ENCODE peak calls at places on chromosomes 13 and 19, in four cellular contexts. One of them, this sample, is unnamed.

GRCh38 chr19:52248256-52248655 is 21.1 kb upstream of the ZNF766 start:
- DNase-seq in breast epithelium: no peak
- DNase-seq in BE2C: peak; percentile 51
- DNase-seq in RWPE1: no peak
- DNase-seq in this sample: no peak

GRCh38 chr13:98285317-98285716 is 108.2 kb upstream of the RNF113B start:
- DNase-seq in BE2C: peak; percentile 46
- DNase-seq in RWPE1: no peak
- DNase-seq in breast epithelium: no peak
- DNase-seq in this sample: no peak

GRCh38 chr13:62357887-62358645 is 942.4 kb upstream of the PCDH20 start:
- DNase-seq in breast epithelium: no peak
- DNase-seq in RWPE1: peak; percentile 19
- DNase-seq in BE2C: peak; percentile 73
- DNase-seq in this sample: no peak

GRCh38 chr19:10270616-10271394 is at the start of gene ICAM1:
- DNase-seq in breast epithelium: peak; percentile 79
- DNase-seq in RWPE1: peak; percentile 45
- DNase-seq in BE2C: no peak
- DNase-seq in this sample: peak; percentile 98

GRCh38 chr13:37811441-37811840 is 58.1 kb downstream of the TRPC4 start:
- DNase-seq in RWPE1: no peak
- DNase-seq in BE2C: no peak
- DNase-seq in breast epithelium: no peak
- DNase-seq in this sample: no peak

GRCh38 chr13:23440821-23441608 is 7.5 kb upstream of the SACS start:
- DNase-seq in breast epithelium: no peak
- DNase-seq in BE2C: no peak
- DNase-seq in RWPE1: no peak
- DNase-seq in this sample: no peak

GRCh38 chr19:2616741-2617392 is 85.6 kb downstream of the GNG7 start:
- DNase-seq in RWPE1: no peak
- DNase-seq in breast epithelium: no peak
- DNase-seq in BE2C: no peak
- DNase-seq in this sample: no peak

GRCh38 chr13:35984776-35985453 is 146.3 kb downstream of the DCLK1 start:
- DNase-seq in BE2C: peak; percentile 84
- DNase-seq in breast epithelium: no peak
- DNase-seq in RWPE1: no peak
- DNase-seq in this sample: no peak

GRCh38 chr19:7904074-7905020 is 670 bp downstream of the MAP2K7 start:
- DNase-seq in RWPE1: peak; percentile 45
- DNase-seq in breast epithelium: no peak
- DNase-seq in BE2C: peak; percentile 43
- DNase-seq in this sample: no peak

GRCh38 chr19:42091300-42092266 is 15.6 kb downstream of the ZNF574 start:
- DNase-seq in RWPE1: no peak
- DNase-seq in breast epithelium: no peak
- DNase-seq in BE2C: peak; percentile 71
- DNase-seq in this sample: no peak

GRCh38 chr19:34355201-34355600 is 9.8 kb upstream of the GPI start:
- DNase-seq in breast epithelium: no peak
- DNase-seq in BE2C: no peak
- DNase-seq in RWPE1: no peak
- DNase-seq in this sample: no peak

GRCh38 chr13:99051768-99052455 is 74.0 kb upstream of the DOCK9 start:
- DNase-seq in RWPE1: no peak
- DNase-seq in BE2C: no peak
- DNase-seq in breast epithelium: no peak
- DNase-seq in this sample: no peak

GRCh38 chr19:51808333-51808986 is 13.5 kb downstream of the FPR3 start:
- DNase-seq in RWPE1: peak; percentile 28
- DNase-seq in BE2C: no peak
- DNase-seq in breast epithelium: no peak
- DNase-seq in this sample: no peak

GRCh38 chr13:74424455-74424854 is 290.3 kb upstream of the KLF12 start:
- DNase-seq in BE2C: no peak
- DNase-seq in RWPE1: no peak
- DNase-seq in breast epithelium: no peak
- DNase-seq in this sample: no peak

GRCh38 chr13:84445776-84446175 is 563.5 kb upstream of the SLITRK1 start:
- DNase-seq in RWPE1: peak; percentile 64
- DNase-seq in BE2C: no peak
- DNase-seq in breast epithelium: no peak
- DNase-seq in this sample: no peak

GRCh38 chr13:50116430-50116973 is 101.3 kb downstream of the KCNRG start:
- DNase-seq in BE2C: no peak
- DNase-seq in RWPE1: no peak
- DNase-seq in breast epithelium: no peak
- DNase-seq in this sample: no peak

DNA sequence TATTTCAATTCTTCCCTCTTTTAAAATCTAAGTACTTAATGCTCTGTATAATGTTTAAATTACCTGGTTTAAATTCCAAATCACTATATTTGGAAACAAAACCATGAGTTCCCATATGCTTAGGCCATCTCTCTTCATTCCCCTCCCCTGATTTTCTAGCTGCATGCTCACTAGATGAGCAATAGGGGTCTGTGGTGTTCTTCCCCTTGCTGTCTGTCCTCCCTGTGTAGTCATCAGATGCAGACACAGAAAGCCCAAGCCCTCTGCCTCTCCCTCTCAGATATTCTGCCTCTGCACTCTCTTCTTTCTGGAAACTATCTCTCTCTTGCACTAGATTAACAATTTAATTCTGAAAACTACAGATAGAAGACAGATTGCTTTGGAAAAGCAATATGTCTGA is 1730.2 kb downstream of the OLFM4 start:
- DNase-seq in breast epithelium: no peak
- DNase-seq in BE2C: no peak
- DNase-seq in RWPE1: no peak
- DNase-seq in this sample: no peak
- TF ChIP-seq CTCF in breast epithelium: no peak
- TF ChIP-seq CTCF in BE2C: no peak
- TF ChIP-seq CTCF in RWPE1: no peak
- TF ChIP-seq CTCF in this sample: no peak

GRCh38 chr19:47070756-47071155 is 22.3 kb upstream of the TMEM160 start:
- DNase-seq in BE2C: no peak
- DNase-seq in RWPE1: no peak
- DNase-seq in breast epithelium: no peak
- DNase-seq in this sample: no peak

GRCh38 chr19:47073574-47073973 is 25.1 kb upstream of the TMEM160 start:
- DNase-seq in breast epithelium: no peak
- DNase-seq in BE2C: no peak
- DNase-seq in RWPE1: no peak
- DNase-seq in this sample: no peak

GRCh38 chr19:47072323-47072722 is 23.9 kb upstream of the TMEM160 start:
- DNase-seq in BE2C: no peak
- DNase-seq in breast epithelium: no peak
- DNase-seq in RWPE1: no peak
- DNase-seq in this sample: no peak

GRCh38 chr19:47069795-47070194 is 21.4 kb upstream of the TMEM160 start:
- DNase-seq in BE2C: no peak
- DNase-seq in RWPE1: no peak
- DNase-seq in breast epithelium: no peak
- DNase-seq in this sample: no peak

DNA sequence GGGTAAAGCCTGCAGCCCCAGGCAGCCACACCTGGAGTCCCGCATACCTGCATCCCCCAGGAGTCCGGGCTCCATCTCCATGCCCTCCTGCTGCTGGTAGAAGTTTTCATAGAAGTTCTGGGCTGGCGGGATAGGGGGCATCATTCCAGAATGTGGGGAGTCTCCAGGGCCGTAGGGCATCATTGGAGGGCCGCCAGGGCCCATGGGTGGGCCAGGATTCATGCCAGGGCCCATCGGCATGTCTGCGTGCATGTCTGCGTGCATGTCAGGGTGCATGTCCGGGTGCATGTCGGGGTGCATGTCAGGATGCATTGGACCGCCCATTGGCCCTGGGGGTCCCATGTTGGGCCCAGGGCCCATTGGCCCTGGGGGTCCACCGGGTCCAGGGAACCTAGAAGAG is 23.3 kb upstream of the TMEM160 start:
- DNase-seq in BE2C: no peak
- DNase-seq in breast epithelium: no peak
- DNase-seq in RWPE1: no peak
- DNase-seq in this sample: no peak
- TF ChIP-seq CTCF in BE2C: no peak
- TF ChIP-seq CTCF in breast epithelium: no peak
- TF ChIP-seq CTCF in RWPE1: no peak
- TF ChIP-seq CTCF in this sample: no peak

GRCh38 chr19:17275441-17276175 is 6.1 kb upstream of the ANKLE1 start:
- DNase-seq in breast epithelium: no peak
- DNase-seq in RWPE1: no peak
- DNase-seq in BE2C: no peak
- DNase-seq in this sample: no peak
- TF ChIP-seq CTCF in breast epithelium: no peak
- TF ChIP-seq CTCF in RWPE1: no peak
- TF ChIP-seq CTCF in BE2C: no peak
- TF ChIP-seq CTCF in this sample: no peak

GRCh38 chr13:59771272-59771671 is 392.5 kb downstream of the DIAPH3 start:
- DNase-seq in BE2C: no peak
- DNase-seq in RWPE1: peak; percentile 8
- DNase-seq in breast epithelium: no peak
- DNase-seq in this sample: no peak
- TF ChIP-seq CTCF in BE2C: peak; percentile 82
- TF ChIP-seq CTCF in RWPE1: peak; percentile 52
- TF ChIP-seq CTCF in breast epithelium: no peak
- TF ChIP-seq CTCF in this sample: no peak

DNA sequence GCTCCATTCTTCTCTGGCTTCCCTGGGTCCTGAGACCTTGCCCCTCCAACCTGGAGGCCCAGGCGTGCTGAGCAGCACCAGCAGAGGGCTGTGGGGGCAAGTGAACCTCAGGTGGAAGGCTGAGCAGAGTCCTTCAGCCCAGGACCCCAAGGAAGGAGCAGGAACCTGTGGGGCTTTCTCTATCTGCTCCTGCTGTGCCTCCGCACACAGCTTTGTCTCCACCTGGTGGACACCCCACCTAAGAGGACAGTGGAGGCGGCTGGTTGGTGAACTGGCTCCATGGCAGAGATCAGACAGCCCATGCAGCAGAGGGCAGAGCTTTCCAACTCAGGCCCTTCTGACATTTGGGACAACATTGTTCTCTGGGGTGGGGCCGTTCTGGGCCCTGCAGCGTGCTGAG is 19.7 kb downstream of the ZFR2 start:
- DNase-seq in RWPE1: peak; percentile 67
- DNase-seq in breast epithelium: no peak
- DNase-seq in BE2C: peak; percentile 71
- DNase-seq in this sample: no peak
- TF ChIP-seq CTCF in RWPE1: peak; percentile 62
- TF ChIP-seq CTCF in breast epithelium: no peak
- TF ChIP-seq CTCF in BE2C: peak; percentile 83
- TF ChIP-seq CTCF in this sample: no peak

GRCh38 chr13:29908917-29909755 is 58.7 kb upstream of the UBL3 start:
- DNase-seq in breast epithelium: no peak
- DNase-seq in BE2C: peak; percentile 19
- DNase-seq in RWPE1: no peak
- DNase-seq in this sample: no peak

GRCh38 chr13:29911781-29912478 is 61.5 kb upstream of the UBL3 start:
- DNase-seq in RWPE1: no peak
- DNase-seq in breast epithelium: no peak
- DNase-seq in BE2C: no peak
- DNase-seq in this sample: no peak

GRCh38 chr13:29907670-29908069 is 57.3 kb upstream of the UBL3 start:
- DNase-seq in breast epithelium: no peak
- DNase-seq in BE2C: no peak
- DNase-seq in RWPE1: no peak
- DNase-seq in this sample: no peak

GRCh38 chr13:29908411-29908810 is 58.0 kb upstream of the UBL3 start:
- DNase-seq in breast epithelium: no peak
- DNase-seq in BE2C: no peak
- DNase-seq in RWPE1: peak; percentile 39
- DNase-seq in this sample: peak; percentile 76

DNA sequence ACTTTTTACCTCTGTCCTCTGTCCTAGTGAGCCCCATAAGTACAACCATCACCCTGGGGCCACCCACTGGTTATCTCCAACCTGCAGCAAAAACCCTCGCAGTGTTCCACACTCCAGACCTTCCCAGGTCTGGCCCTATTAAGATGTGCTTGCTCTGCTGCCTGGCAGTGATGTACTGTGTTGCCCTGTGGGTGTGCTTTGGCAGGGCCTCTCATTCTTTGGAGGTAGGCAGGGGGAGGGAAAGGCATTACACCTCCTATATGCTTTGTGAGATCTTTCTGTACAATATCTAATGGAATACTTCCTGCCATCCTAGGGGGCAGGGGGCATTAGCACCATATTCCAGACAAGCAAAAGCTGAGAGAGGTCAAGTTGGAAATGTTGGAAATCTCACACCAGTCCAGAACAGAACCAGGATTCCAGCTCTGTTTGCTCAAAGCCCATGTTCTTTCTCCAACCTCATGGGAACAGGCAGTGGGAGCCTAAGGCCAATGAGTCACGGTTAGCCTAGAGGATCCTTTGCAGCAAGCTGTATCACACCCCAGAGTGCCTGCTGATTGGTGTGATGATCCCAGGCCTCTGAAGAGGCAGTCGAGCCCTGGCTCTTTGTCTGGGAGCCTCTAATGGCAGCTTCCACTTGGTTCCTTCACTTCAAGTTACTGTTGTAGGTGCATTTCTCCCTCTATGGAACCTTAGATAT is 59.7 kb upstream of the UBL3 start:
- DNase-seq in breast epithelium: no peak
- DNase-seq in BE2C: no peak
- DNase-seq in RWPE1: peak; percentile 73
- DNase-seq in this sample: peak; percentile 72
- TF ChIP-seq CTCF in breast epithelium: no peak
- TF ChIP-seq CTCF in BE2C: no peak
- TF ChIP-seq CTCF in RWPE1: no peak
- TF ChIP-seq CTCF in this sample: no peak

GRCh38 chr19:37695144-37695899 is 24.2 kb downstream of the ZNF607 start:
- DNase-seq in BE2C: no peak
- DNase-seq in RWPE1: no peak
- DNase-seq in breast epithelium: no peak
- DNase-seq in this sample: no peak

GRCh38 chr19:37692956-37693660 is 26.5 kb downstream of the ZNF607 start:
- DNase-seq in RWPE1: no peak
- DNase-seq in BE2C: no peak
- DNase-seq in breast epithelium: no peak
- DNase-seq in this sample: no peak

DNA sequence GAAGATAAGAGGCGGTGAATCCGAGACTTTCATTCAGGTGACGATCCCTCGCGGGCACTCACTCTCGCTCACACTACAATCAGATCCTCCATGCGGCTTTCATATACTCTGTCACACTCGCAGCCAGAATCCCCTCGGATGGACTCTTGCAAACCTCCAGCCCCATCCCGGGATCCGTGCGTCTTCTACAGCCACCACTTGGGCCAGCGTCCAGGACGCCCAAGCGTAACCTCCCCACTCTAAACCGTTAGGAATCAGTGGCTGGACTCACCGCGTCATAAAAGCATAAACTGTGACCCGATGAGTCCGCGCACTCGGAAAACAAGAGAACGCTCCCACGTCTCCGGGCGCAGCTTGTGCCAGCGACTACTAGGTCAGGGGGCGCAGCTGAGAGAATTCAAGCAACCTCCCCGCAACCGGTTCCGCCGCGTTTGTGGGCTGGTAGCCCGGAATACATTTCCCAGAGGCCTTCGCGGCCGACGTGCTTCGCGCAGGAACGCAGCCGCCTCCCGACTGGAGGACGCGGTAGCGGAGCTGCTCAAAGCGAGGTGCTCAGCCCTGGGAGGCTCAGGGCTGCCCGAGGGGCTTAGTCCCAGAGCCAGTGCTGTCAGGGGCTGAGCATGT is 27.6 kb downstream of the ZNF607 start:
- DNase-seq in BE2C: peak; percentile 89
- DNase-seq in breast epithelium: peak; percentile 66
- DNase-seq in RWPE1: peak; percentile 10
- DNase-seq in this sample: peak; percentile 57
- TF ChIP-seq CTCF in BE2C: peak; percentile 11
- TF ChIP-seq CTCF in breast epithelium: no peak
- TF ChIP-seq CTCF in RWPE1: no peak
- TF ChIP-seq CTCF in this sample: no peak

This sample was measured in lower leg skin.